ENCODE peak calls at places on chromosomes 7 and 10, in ten cellular contexts. One of them, this sample, is unnamed.

GRCh38 chr7:141513720-141514119 is 37.5 kb upstream of the AGK start:
- DNase-seq in PC-3: no peak
- DNase-seq in HCT116: no peak
- DNase-seq in SK-N-SH: no peak
- DNase-seq in GM12878: no peak
- DNase-seq in GM23248: no peak
- DNase-seq in OCI-LY7: no peak
- DNase-seq in astrocyte: no peak
- DNase-seq in fibroblast of lung: no peak
- DNase-seq in neural progenitor cell: no peak
- DNase-seq in this sample: no peak

GRCh38 chr10:25061711-25062455 is 45.5 kb downstream of the THNSL1 start:
- DNase-seq in OCI-LY7: no peak
- DNase-seq in GM23248: peak; percentile 68
- DNase-seq in astrocyte: peak; percentile 76
- DNase-seq in SK-N-SH: no peak
- DNase-seq in GM12878: no peak
- DNase-seq in HCT116: no peak
- DNase-seq in fibroblast of lung: peak; percentile 78
- DNase-seq in PC-3: peak; percentile 24
- DNase-seq in neural progenitor cell: no peak
- DNase-seq in this sample: peak; percentile 68

GRCh38 chr7:774161-775109 is 47.4 kb upstream of the PRKAR1B start:
- DNase-seq in SK-N-SH: peak; percentile 93
- DNase-seq in HCT116: peak; percentile 7
- DNase-seq in GM23248: peak; percentile 67
- DNase-seq in PC-3: peak; percentile 32
- DNase-seq in OCI-LY7: peak; percentile 48
- DNase-seq in neural progenitor cell: peak; percentile 78
- DNase-seq in astrocyte: no peak
- DNase-seq in GM12878: no peak
- DNase-seq in fibroblast of lung: peak; percentile 13
- DNase-seq in this sample: peak; percentile 36

GRCh38 chr10:30821269-30821993 is 191.9 kb upstream of the LYZL2 start:
- DNase-seq in PC-3: no peak
- DNase-seq in astrocyte: peak; percentile 28
- DNase-seq in SK-N-SH: no peak
- DNase-seq in neural progenitor cell: no peak
- DNase-seq in GM12878: no peak
- DNase-seq in fibroblast of lung: peak; percentile 38
- DNase-seq in GM23248: peak; percentile 37
- DNase-seq in HCT116: no peak
- DNase-seq in OCI-LY7: no peak
- DNase-seq in this sample: no peak

GRCh38 chr10:58797356-58797755 is 284.7 kb downstream of the BICC1 start:
- DNase-seq in PC-3: peak; percentile 62
- DNase-seq in SK-N-SH: no peak
- DNase-seq in astrocyte: peak; percentile 51
- DNase-seq in GM23248: peak; percentile 74
- DNase-seq in GM12878: no peak
- DNase-seq in fibroblast of lung: peak; percentile 69
- DNase-seq in HCT116: no peak
- DNase-seq in OCI-LY7: no peak
- DNase-seq in neural progenitor cell: no peak
- DNase-seq in this sample: peak; percentile 35

GRCh38 chr10:101233443-101233842 is 4.2 kb upstream of the LBX1 start:
- DNase-seq in GM12878: no peak
- DNase-seq in GM23248: no peak
- DNase-seq in HCT116: no peak
- DNase-seq in fibroblast of lung: no peak
- DNase-seq in neural progenitor cell: no peak
- DNase-seq in PC-3: no peak
- DNase-seq in astrocyte: no peak
- DNase-seq in SK-N-SH: no peak
- DNase-seq in OCI-LY7: no peak
- DNase-seq in this sample: no peak

GRCh38 chr7:2722591-2722990 is 34.6 kb downstream of the AMZ1 start:
- DNase-seq in neural progenitor cell: no peak
- DNase-seq in PC-3: no peak
- DNase-seq in astrocyte: no peak
- DNase-seq in OCI-LY7: no peak
- DNase-seq in HCT116: no peak
- DNase-seq in GM12878: no peak
- DNase-seq in fibroblast of lung: no peak
- DNase-seq in SK-N-SH: no peak
- DNase-seq in GM23248: no peak
- DNase-seq in this sample: no peak

GRCh38 chr10:114537791-114538543 is 120.1 kb downstream of the ABLIM1 start:
- DNase-seq in astrocyte: no peak
- DNase-seq in GM23248: no peak
- DNase-seq in PC-3: no peak
- DNase-seq in fibroblast of lung: no peak
- DNase-seq in GM12878: no peak
- DNase-seq in OCI-LY7: no peak
- DNase-seq in HCT116: no peak
- DNase-seq in neural progenitor cell: peak; percentile 73
- DNase-seq in SK-N-SH: no peak
- DNase-seq in this sample: no peak

GRCh38 chr7:103689262-103689661 is 243.3 kb upstream of the SLC26A5 start:
- DNase-seq in GM23248: no peak
- DNase-seq in PC-3: no peak
- DNase-seq in GM12878: no peak
- DNase-seq in SK-N-SH: no peak
- DNase-seq in astrocyte: peak; percentile 14
- DNase-seq in OCI-LY7: no peak
- DNase-seq in HCT116: no peak
- DNase-seq in neural progenitor cell: no peak
- DNase-seq in fibroblast of lung: peak; percentile 18
- DNase-seq in this sample: no peak

GRCh38 chr10:734481-734880 is 45.0 kb upstream of the DIP2C start:
- DNase-seq in astrocyte: no peak
- DNase-seq in fibroblast of lung: no peak
- DNase-seq in GM12878: no peak
- DNase-seq in GM23248: peak; percentile 3
- DNase-seq in OCI-LY7: no peak
- DNase-seq in HCT116: no peak
- DNase-seq in SK-N-SH: no peak
- DNase-seq in neural progenitor cell: no peak
- DNase-seq in PC-3: no peak
- DNase-seq in this sample: no peak

GRCh38 chr10:130214431-130214830 is 78.2 kb downstream of the GLRX3 start:
- DNase-seq in GM12878: no peak
- DNase-seq in neural progenitor cell: no peak
- DNase-seq in astrocyte: no peak
- DNase-seq in SK-N-SH: no peak
- DNase-seq in GM23248: no peak
- DNase-seq in HCT116: no peak
- DNase-seq in PC-3: no peak
- DNase-seq in OCI-LY7: no peak
- DNase-seq in fibroblast of lung: no peak
- DNase-seq in this sample: no peak

GRCh38 chr7:29806793-29807178 is 478 bp downstream of the WIPF3 start:
- DNase-seq in SK-N-SH: peak; percentile 86
- DNase-seq in PC-3: no peak
- DNase-seq in astrocyte: no peak
- DNase-seq in GM12878: no peak
- DNase-seq in HCT116: no peak
- DNase-seq in GM23248: no peak
- DNase-seq in neural progenitor cell: peak; percentile 50
- DNase-seq in fibroblast of lung: no peak
- DNase-seq in OCI-LY7: no peak
- DNase-seq in this sample: no peak

GRCh38 chr10:79377557-79378382 is 30.5 kb downstream of the PPIF start:
- DNase-seq in SK-N-SH: no peak
- DNase-seq in astrocyte: no peak
- DNase-seq in PC-3: no peak
- DNase-seq in GM23248: no peak
- DNase-seq in neural progenitor cell: no peak
- DNase-seq in HCT116: no peak
- DNase-seq in fibroblast of lung: no peak
- DNase-seq in GM12878: no peak
- DNase-seq in OCI-LY7: no peak
- DNase-seq in this sample: no peak

GRCh38 chr10:45374451-45375052 is 536 bp downstream of the ALOX5 start:
- DNase-seq in astrocyte: no peak
- DNase-seq in GM23248: peak; percentile 15
- DNase-seq in OCI-LY7: peak; percentile 48
- DNase-seq in SK-N-SH: no peak
- DNase-seq in PC-3: peak; percentile 64
- DNase-seq in HCT116: no peak
- DNase-seq in GM12878: no peak
- DNase-seq in neural progenitor cell: no peak
- DNase-seq in fibroblast of lung: peak; percentile 9
- DNase-seq in this sample: peak; percentile 29

DNA sequence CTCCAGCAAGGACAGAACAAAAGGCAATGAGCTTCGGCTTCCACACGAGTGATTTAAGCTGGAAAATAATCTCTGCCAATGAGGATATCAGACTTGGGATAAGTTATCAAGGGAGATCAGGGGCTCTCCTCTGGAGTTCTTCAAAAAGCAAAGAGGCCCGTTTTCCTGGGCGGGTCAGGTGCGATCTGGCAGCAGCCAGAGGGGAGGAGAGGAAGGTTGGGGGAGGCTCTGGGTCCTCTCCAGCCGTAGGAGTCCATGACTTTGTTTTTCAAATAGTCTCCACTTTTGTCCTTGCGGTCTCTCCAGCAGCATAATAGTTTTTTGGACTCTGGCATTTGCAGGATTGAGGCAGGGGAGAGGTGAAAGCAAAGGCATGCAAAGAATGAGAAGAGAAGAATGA is 211.2 kb downstream of the SKIDA1 start:
- DNase-seq in astrocyte: peak; percentile 66
- DNase-seq in GM12878: no peak
- DNase-seq in fibroblast of lung: peak; percentile 77
- DNase-seq in OCI-LY7: no peak
- DNase-seq in HCT116: no peak
- DNase-seq in PC-3: no peak
- DNase-seq in GM23248: no peak
- DNase-seq in SK-N-SH: no peak
- DNase-seq in neural progenitor cell: peak; percentile 58
- DNase-seq in this sample: no peak
- H2AFZ ChIP-seq in astrocyte: peak overlapping the region; percentile 67
- H2AFZ ChIP-seq in GM12878: peak overlapping the region; percentile 42
- H2AFZ ChIP-seq in fibroblast of lung: no peak overlapping the region
- H2AFZ ChIP-seq in OCI-LY7: peak overlapping the region; percentile 64
- H2AFZ ChIP-seq in HCT116: peak overlapping the region; percentile 66
- H2AFZ ChIP-seq in PC-3: no peak overlapping the region
- H2AFZ ChIP-seq in GM23248: peak overlapping the region; percentile 49
- H2AFZ ChIP-seq in SK-N-SH: peak overlapping the region; percentile 56
- H2AFZ ChIP-seq in neural progenitor cell: peak overlapping the region; percentile 23
- H2AFZ ChIP-seq in this sample: peak overlapping the region; percentile 69

DNA sequence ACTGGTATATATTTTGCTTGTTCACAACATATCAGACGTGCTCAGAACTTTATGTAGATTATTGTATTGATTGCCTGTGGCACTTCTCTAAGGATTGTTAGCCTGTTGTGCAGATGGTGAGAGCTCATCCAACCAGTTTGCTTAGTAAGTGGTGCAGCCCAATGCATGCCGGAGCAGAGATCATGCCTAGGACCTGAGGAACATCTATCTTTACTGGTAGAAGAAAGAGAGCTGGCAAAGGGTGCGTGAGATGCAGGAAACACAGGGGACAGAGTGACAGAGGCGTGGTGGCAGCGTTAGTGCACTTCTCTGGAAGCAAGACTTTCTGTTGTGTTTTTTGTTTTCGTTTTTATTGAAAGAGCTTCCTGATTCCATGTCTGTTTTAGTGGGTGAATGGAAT is 35.9 kb downstream of the CCM2 start:
- DNase-seq in fibroblast of lung: no peak
- DNase-seq in GM23248: no peak
- DNase-seq in PC-3: no peak
- DNase-seq in astrocyte: no peak
- DNase-seq in HCT116: no peak
- DNase-seq in SK-N-SH: no peak
- DNase-seq in OCI-LY7: no peak
- DNase-seq in neural progenitor cell: no peak
- DNase-seq in GM12878: no peak
- DNase-seq in this sample: no peak
- H4K20me1 ChIP-seq in fibroblast of lung: no peaks in the 10 kb centered on the region
- H4K20me1 ChIP-seq in GM23248: no peaks in the 10 kb centered on the region
- H4K20me1 ChIP-seq in PC-3: no peaks in the 10 kb centered on the region
- H4K20me1 ChIP-seq in astrocyte: peaks cover 73% of the 10 kb centered on the region
- H4K20me1 ChIP-seq in HCT116: no peaks in the 10 kb centered on the region
- H4K20me1 ChIP-seq in SK-N-SH: peaks cover 31% of the 10 kb centered on the region
- H4K20me1 ChIP-seq in OCI-LY7: peaks cover 19% of the 10 kb centered on the region
- H4K20me1 ChIP-seq in neural progenitor cell: peaks cover 25% of the 10 kb centered on the region
- H4K20me1 ChIP-seq in GM12878: peaks cover 4% of the 10 kb centered on the region
- H4K20me1 ChIP-seq in this sample: no peaks in the 10 kb centered on the region

GRCh38 chr7:47088329-47089067 is 493.4 kb downstream of the TNS3 start:
- DNase-seq in SK-N-SH: peak; percentile 77
- DNase-seq in astrocyte: peak; percentile 34
- DNase-seq in HCT116: peak; percentile 34
- DNase-seq in neural progenitor cell: peak; percentile 87
- DNase-seq in GM12878: no peak
- DNase-seq in PC-3: peak; percentile 74
- DNase-seq in fibroblast of lung: peak; percentile 53
- DNase-seq in GM23248: peak; percentile 85
- DNase-seq in OCI-LY7: peak; percentile 45
- DNase-seq in this sample: peak; percentile 31
- H2AFZ ChIP-seq in SK-N-SH: no peak overlapping the region
- H2AFZ ChIP-seq in astrocyte: no peak overlapping the region
- H2AFZ ChIP-seq in HCT116: peak overlapping the region; percentile 63
- H2AFZ ChIP-seq in neural progenitor cell: peak overlapping the region; percentile 50
- H2AFZ ChIP-seq in GM12878: no peak overlapping the region
- H2AFZ ChIP-seq in PC-3: peak overlapping the region; percentile 57
- H2AFZ ChIP-seq in fibroblast of lung: no peak overlapping the region
- H2AFZ ChIP-seq in GM23248: no peak overlapping the region
- H2AFZ ChIP-seq in OCI-LY7: no peak overlapping the region
- H2AFZ ChIP-seq in this sample: peak overlapping the region; percentile 25

GRCh38 chr10:77926566-77927342 is at the start of gene DLG5:
- DNase-seq in fibroblast of lung: peak; percentile 59
- DNase-seq in HCT116: no peak
- DNase-seq in GM23248: peak; percentile 76
- DNase-seq in SK-N-SH: peak; percentile 92
- DNase-seq in GM12878: no peak
- DNase-seq in OCI-LY7: no peak
- DNase-seq in astrocyte: no peak
- DNase-seq in PC-3: peak; percentile 89
- DNase-seq in neural progenitor cell: peak; percentile 76
- DNase-seq in this sample: peak; percentile 42
- H4K20me1 ChIP-seq in fibroblast of lung: no peaks in the 10 kb centered on the region
- H4K20me1 ChIP-seq in HCT116: no peaks in the 10 kb centered on the region
- H4K20me1 ChIP-seq in GM23248: no peaks in the 10 kb centered on the region
- H4K20me1 ChIP-seq in SK-N-SH: peaks cover 39% of the 10 kb centered on the region
- H4K20me1 ChIP-seq in GM12878: no peaks in the 10 kb centered on the region
- H4K20me1 ChIP-seq in OCI-LY7: no peaks in the 10 kb centered on the region
- H4K20me1 ChIP-seq in astrocyte: peaks cover 39% of the 10 kb centered on the region
- H4K20me1 ChIP-seq in PC-3: peaks cover 35% of the 10 kb centered on the region
- H4K20me1 ChIP-seq in neural progenitor cell: peaks cover 39% of the 10 kb centered on the region
- H4K20me1 ChIP-seq in this sample: no peaks in the 10 kb centered on the region

This sample was measured in mammary epithelial cell.